ENCODE peak calls at places on chromosome 2, in eight cellular contexts. W is globus pallidus, N is AG09319, P is hepatocyte, Q is mesendoderm, V is skeletal muscle cell, L is H4, Y is NCI-H1694 treated with DMSO at 0.1 percent for 48 hours. X is an unnamed sample.

GRCh38 chr2:196974970-196975369 is 48.5 kb upstream of the PGAP1 start:
- DNase-seq in L (no peak), Q (no peak), Y (no peak), W (no peak), N (no peak), P (no peak), V (no peak), X (no peak)

GRCh38 chr2:148927010-148927409 is 52.0 kb downstream of the KIF5C start:
- DNase-seq in V (no peak), P (peak), W (no peak), Q (peak), L (no peak), N (no peak), Y (no peak), X (no peak)

GRCh38 chr2:178579006-178579405 is 98.7 kb downstream of the PLEKHA3 start:
- DNase-seq in V (peak), Q (no peak), P (no peak), N (no peak), Y (no peak), L (peak), W (no peak), X (no peak)

GRCh38 chr2:172554352-172555271 is 1.3 kb upstream of the PDK1 start:
- DNase-seq in P (no peak), W (peak), Q (peak), V (no peak), Y (no peak), N (no peak), L (no peak), X (no peak)

GRCh38 chr2:157786663-157787363 is 89.3 kb downstream of the ACVR1 start:
- DNase-seq in P (no peak), L (no peak), N (no peak), W (no peak), V (no peak), Y (no peak), Q (peak), X (peak)

GRCh38 chr2:126932529-126932928 is 33.8 kb downstream of the TEX51 start:
- DNase-seq in N (no peak), P (no peak), L (no peak), Q (no peak), W (no peak), V (no peak), Y (no peak), X (peak)

GRCh38 chr2:95320344-95320712 is 23.2 kb downstream of the KCNIP3 start:
- DNase-seq in L (no peak), P (no peak), Y (no peak), V (no peak), N (no peak), W (no peak), Q (no peak), X (no peak)

GRCh38 chr2:70966681-70967080 is 11.7 kb upstream of the ANKRD53 start:
- DNase-seq in W (no peak), Q (no peak), V (no peak), N (no peak), L (no peak), P (no peak), Y (no peak), X (no peak)

GRCh38 chr2:177667626-177668025 is 275.1 kb downstream of the AGPS start:
- DNase-seq in N (no peak), L (no peak), P (no peak), W (no peak), Y (no peak), Q (peak), V (no peak), X (peak)